ENCODE peak calls at places on chromosomes 16 and 17, in five cellular contexts. One of them, this sample, is unnamed.

GRCh38 chr17:30248786-30249185 is 13.3 kb upstream of the SLC6A4 start:
- DNase-seq in stromal cell of bone marrow: no peak
- DNase-seq in kidney glomerular epithelial cell: no peak
- DNase-seq in activated T-helper 1 cell treated with Interleukin-2 at 50 U/mL for 16 hours: no peak
- DNase-seq in aorta: no peak
- DNase-seq in this sample: no peak

GRCh38 chr17:80285237-80285920 is 24.7 kb downstream of the RNF213 start:
- DNase-seq in stromal cell of bone marrow: no peak
- DNase-seq in kidney glomerular epithelial cell: no peak
- DNase-seq in activated T-helper 1 cell treated with Interleukin-2 at 50 U/mL for 16 hours: no peak
- DNase-seq in aorta: no peak
- DNase-seq in this sample: no peak

GRCh38 chr16:77273-77806 is 685 bp upstream of the MPG start:
- DNase-seq in stromal cell of bone marrow: no peak
- DNase-seq in kidney glomerular epithelial cell: no peak
- DNase-seq in activated T-helper 1 cell treated with Interleukin-2 at 50 U/mL for 16 hours: no peak
- DNase-seq in aorta: peak
- DNase-seq in this sample: peak

GRCh38 chr16:67641779-67642708 is 2.9 kb upstream of the CARMIL2 start:
- DNase-seq in stromal cell of bone marrow: peak
- DNase-seq in kidney glomerular epithelial cell: no peak
- DNase-seq in activated T-helper 1 cell treated with Interleukin-2 at 50 U/mL for 16 hours: no peak
- DNase-seq in aorta: peak
- DNase-seq in this sample: no peak

GRCh38 chr17:9291912-9292562 is 270.7 kb downstream of the NTN1 start:
- DNase-seq in stromal cell of bone marrow: no peak
- DNase-seq in kidney glomerular epithelial cell: peak
- DNase-seq in activated T-helper 1 cell treated with Interleukin-2 at 50 U/mL for 16 hours: no peak
- DNase-seq in aorta: peak
- DNase-seq in this sample: peak

GRCh38 chr16:78794581-78795300 is 695.3 kb downstream of the WWOX start:
- DNase-seq in stromal cell of bone marrow: no peak
- DNase-seq in kidney glomerular epithelial cell: no peak
- DNase-seq in activated T-helper 1 cell treated with Interleukin-2 at 50 U/mL for 16 hours: no peak
- DNase-seq in aorta: no peak
- DNase-seq in this sample: no peak

GRCh38 chr17:6583411-6583810 is 27.1 kb upstream of the PITPNM3 start:
- DNase-seq in stromal cell of bone marrow: no peak
- DNase-seq in kidney glomerular epithelial cell: no peak
- DNase-seq in activated T-helper 1 cell treated with Interleukin-2 at 50 U/mL for 16 hours: no peak
- DNase-seq in aorta: no peak
- DNase-seq in this sample: no peak

GRCh38 chr17:49190932-49191331 is 19.4 kb downstream of the GNGT2 start:
- DNase-seq in stromal cell of bone marrow: no peak
- DNase-seq in kidney glomerular epithelial cell: no peak
- DNase-seq in activated T-helper 1 cell treated with Interleukin-2 at 50 U/mL for 16 hours: no peak
- DNase-seq in aorta: no peak
- DNase-seq in this sample: no peak

GRCh38 chr17:37844158-37844976 is 79.8 kb upstream of the TBC1D3K start:
- DNase-seq in stromal cell of bone marrow: peak
- DNase-seq in kidney glomerular epithelial cell: no peak
- DNase-seq in activated T-helper 1 cell treated with Interleukin-2 at 50 U/mL for 16 hours: peak
- DNase-seq in aorta: peak
- DNase-seq in this sample: peak

GRCh38 chr17:61856078-61856477 is 7.2 kb downstream of the BRIP1 start:
- DNase-seq in stromal cell of bone marrow: no peak
- DNase-seq in kidney glomerular epithelial cell: no peak
- DNase-seq in activated T-helper 1 cell treated with Interleukin-2 at 50 U/mL for 16 hours: no peak
- DNase-seq in aorta: no peak
- DNase-seq in this sample: no peak

GRCh38 chr16:51971184-51971583 is 575.8 kb downstream of the TOX3 start:
- DNase-seq in stromal cell of bone marrow: no peak
- DNase-seq in kidney glomerular epithelial cell: peak
- DNase-seq in activated T-helper 1 cell treated with Interleukin-2 at 50 U/mL for 16 hours: no peak
- DNase-seq in aorta: no peak
- DNase-seq in this sample: no peak

GRCh38 chr17:7356072-7356549 is 1.2 kb downstream of the TMEM95 start:
- DNase-seq in stromal cell of bone marrow: no peak
- DNase-seq in kidney glomerular epithelial cell: peak
- DNase-seq in activated T-helper 1 cell treated with Interleukin-2 at 50 U/mL for 16 hours: peak
- DNase-seq in aorta: peak
- DNase-seq in this sample: peak

GRCh38 chr17:6393368-6393952 is 41.5 kb downstream of the AIPL1 start:
- DNase-seq in stromal cell of bone marrow: no peak
- DNase-seq in kidney glomerular epithelial cell: no peak
- DNase-seq in activated T-helper 1 cell treated with Interleukin-2 at 50 U/mL for 16 hours: no peak
- DNase-seq in aorta: no peak
- DNase-seq in this sample: no peak

GRCh38 chr17:41738077-41738800 is 3.8 kb upstream of the HAP1 start:
- DNase-seq in stromal cell of bone marrow: peak
- DNase-seq in kidney glomerular epithelial cell: peak
- DNase-seq in activated T-helper 1 cell treated with Interleukin-2 at 50 U/mL for 16 hours: peak
- DNase-seq in aorta: peak
- DNase-seq in this sample: peak

GRCh38 chr17:9445424-9445823 is 130.2 kb downstream of the STX8 start:
- DNase-seq in stromal cell of bone marrow: no peak
- DNase-seq in kidney glomerular epithelial cell: no peak
- DNase-seq in activated T-helper 1 cell treated with Interleukin-2 at 50 U/mL for 16 hours: no peak
- DNase-seq in aorta: no peak
- DNase-seq in this sample: no peak

GRCh38 chr16:50021509-50021908 is 3.5 kb upstream of the CNEP1R1 start:
- DNase-seq in stromal cell of bone marrow: no peak
- DNase-seq in kidney glomerular epithelial cell: peak
- DNase-seq in activated T-helper 1 cell treated with Interleukin-2 at 50 U/mL for 16 hours: no peak
- DNase-seq in aorta: no peak
- DNase-seq in this sample: no peak

GRCh38 chr17:43468746-43469544 is 14.8 kb upstream of the DHX8 start:
- DNase-seq in stromal cell of bone marrow: peak
- DNase-seq in kidney glomerular epithelial cell: peak
- DNase-seq in activated T-helper 1 cell treated with Interleukin-2 at 50 U/mL for 16 hours: no peak
- DNase-seq in aorta: no peak
- DNase-seq in this sample: no peak

GRCh38 chr16:53849585-53849984 is 145.6 kb downstream of the FTO start:
- DNase-seq in stromal cell of bone marrow: no peak
- DNase-seq in kidney glomerular epithelial cell: no peak
- DNase-seq in activated T-helper 1 cell treated with Interleukin-2 at 50 U/mL for 16 hours: no peak
- DNase-seq in aorta: no peak
- DNase-seq in this sample: no peak

GRCh38 chr17:10668771-10669170 is 11.7 kb upstream of the MYH3 start:
- DNase-seq in stromal cell of bone marrow: no peak
- DNase-seq in kidney glomerular epithelial cell: no peak
- DNase-seq in activated T-helper 1 cell treated with Interleukin-2 at 50 U/mL for 16 hours: no peak
- DNase-seq in aorta: no peak
- DNase-seq in this sample: no peak

GRCh38 chr16:81204794-81205680 is 33.5 kb upstream of the BCO1 start:
- DNase-seq in stromal cell of bone marrow: peak
- DNase-seq in kidney glomerular epithelial cell: peak
- DNase-seq in activated T-helper 1 cell treated with Interleukin-2 at 50 U/mL for 16 hours: no peak
- DNase-seq in aorta: no peak
- DNase-seq in this sample: peak

GRCh38 chr16:89315791-89316581 is 98.5 kb downstream of the ZNF778 start:
- DNase-seq in stromal cell of bone marrow: peak
- DNase-seq in kidney glomerular epithelial cell: peak
- DNase-seq in activated T-helper 1 cell treated with Interleukin-2 at 50 U/mL for 16 hours: peak
- DNase-seq in aorta: no peak
- DNase-seq in this sample: peak

GRCh38 chr16:85554114-85554790 is 58.9 kb upstream of the GSE1 start:
- DNase-seq in stromal cell of bone marrow: peak
- DNase-seq in kidney glomerular epithelial cell: peak
- DNase-seq in activated T-helper 1 cell treated with Interleukin-2 at 50 U/mL for 16 hours: peak
- DNase-seq in aorta: peak
- DNase-seq in this sample: peak

GRCh38 chr17:7634384-7634783 is 4.4 kb downstream of the SHBG start:
- DNase-seq in stromal cell of bone marrow: no peak
- DNase-seq in kidney glomerular epithelial cell: no peak
- DNase-seq in activated T-helper 1 cell treated with Interleukin-2 at 50 U/mL for 16 hours: no peak
- DNase-seq in aorta: no peak
- DNase-seq in this sample: no peak